ENCODE peak calls at places on chromosomes 1 and 21, in seven cellular contexts. E, U, W, T, X, K and D are unnamed samples.

GRCh38 chr1:206579747-206580437 is 32.4 kb downstream of the EIF2D start:
- DNase-seq in E (peak; percentile 69), U (no peak), W (peak; percentile 61), T (peak; percentile 31), X (peak; percentile 80), K (peak; percentile 45), D (peak; percentile 76)

GRCh38 chr1:876428-876827 is 47.3 kb upstream of the SAMD11 start:
- DNase-seq in E (no peak), U (no peak), W (no peak), T (no peak), X (no peak), K (no peak), D (no peak)

GRCh38 chr1:15758537-15758936 is at the start of gene FBLIM1:
- DNase-seq in E (no peak), U (peak; percentile 48), W (peak; percentile 55), T (peak; percentile 36), X (no peak), K (no peak), D (no peak)

GRCh38 chr1:35656148-35656862 is 15.0 kb upstream of the PSMB2 start:
- DNase-seq in E (no peak), U (no peak), W (peak; percentile 68), T (no peak), X (no peak), K (no peak), D (no peak)

GRCh38 chr1:209202826-209203439 is 380.6 kb upstream of the CAMK1G start:
- DNase-seq in E (no peak), U (no peak), W (peak; percentile 64), T (peak; percentile 71), X (no peak), K (peak; percentile 8), D (no peak)

GRCh38 chr1:224607220-224608148 is 8.6 kb upstream of the CNIH3 start:
- DNase-seq in E (no peak), U (no peak), W (no peak), T (no peak), X (no peak), K (no peak), D (no peak)

GRCh38 chr1:28111157-28111556 is 22.7 kb upstream of the EYA3 start:
- DNase-seq in E (no peak), U (no peak), W (no peak), T (no peak), X (no peak), K (no peak), D (no peak)

GRCh38 chr1:116868386-116868785 is 41.3 kb upstream of the PTGFRN start:
- DNase-seq in E (no peak), U (no peak), W (no peak), T (peak; percentile 61), X (no peak), K (no peak), D (no peak)

GRCh38 chr1:61253912-61254628 is 171.7 kb downstream of the NFIA start:
- DNase-seq in E (no peak), U (no peak), W (no peak), T (peak; percentile 34), X (no peak), K (no peak), D (no peak)

GRCh38 chr1:213751064-213751397 is 236.7 kb upstream of the PROX1 start:
- DNase-seq in E (no peak), U (no peak), W (no peak), T (no peak), X (no peak), K (no peak), D (no peak)

GRCh38 chr1:169576241-169576933 is 9.9 kb downstream of the F5 start:
- DNase-seq in E (no peak), U (no peak), W (no peak), T (no peak), X (no peak), K (no peak), D (no peak)

GRCh38 chr1:41158147-41158875 is 83.8 kb downstream of the SCMH1 start:
- DNase-seq in E (no peak), U (no peak), W (peak; percentile 14), T (no peak), X (no peak), K (no peak), D (no peak)

GRCh38 chr1:4119516-4120220 is 219.6 kb upstream of the C1orf174 start:
- DNase-seq in E (no peak), U (no peak), W (no peak), T (no peak), X (no peak), K (no peak), D (no peak)

GRCh38 chr1:30700528-30701265 is 22.7 kb downstream of the MATN1 start:
- DNase-seq in E (no peak), U (no peak), W (peak; percentile 92), T (peak; percentile 76), X (no peak), K (peak; percentile 21), D (no peak)

GRCh38 chr1:23798662-23799142 is 1.9 kb downstream of the GALE start:
- DNase-seq in E (no peak), U (no peak), W (no peak), T (no peak), X (no peak), K (no peak), D (no peak)

GRCh38 chr1:29912413-29912812 is 676.1 kb downstream of the PTPRU start:
- DNase-seq in E (no peak), U (no peak), W (peak; percentile 55), T (peak; percentile 51), X (no peak), K (no peak), D (no peak)

GRCh38 chr1:179303173-179303572 is 9.6 kb downstream of the SOAT1 start:
- DNase-seq in E (no peak), U (no peak), W (no peak), T (no peak), X (no peak), K (no peak), D (no peak)

GRCh38 chr1:160091666-160092223 is 6.7 kb downstream of the IGSF8 start:
- DNase-seq in E (no peak), U (no peak), W (no peak), T (no peak), X (no peak), K (no peak), D (no peak)

GRCh38 chr1:156922986-156923564 is 2.6 kb downstream of the LRRC71 start:
- DNase-seq in E (no peak), U (no peak), W (no peak), T (no peak), X (no peak), K (no peak), D (no peak)

GRCh38 chr1:57319165-57319564 is 104.7 kb downstream of the DAB1 start:
- DNase-seq in E (no peak), U (no peak), W (peak; percentile 65), T (peak; percentile 31), X (no peak), K (no peak), D (no peak)

GRCh38 chr1:162349635-162350330 is 26.9 kb downstream of the SPATA46 start:
- DNase-seq in E (no peak), U (no peak), W (peak; percentile 92), T (peak; percentile 88), X (no peak), K (no peak), D (no peak)

GRCh38 chr1:205484985-205485967 is 19.2 kb upstream of the CDK18 start:
- DNase-seq in E (peak; percentile 39), U (peak; percentile 89), W (peak; percentile 65), T (peak; percentile 79), X (peak; percentile 45), K (peak; percentile 54), D (peak; percentile 42)

GRCh38 chr1:198657550-198658064 is 18.8 kb downstream of the PTPRC start:
- DNase-seq in E (no peak), U (no peak), W (peak; percentile 99), T (peak; percentile 95), X (no peak), K (no peak), D (no peak)

GRCh38 chr1:217089239-217090014 is 366.2 kb upstream of the ESRRG start:
- DNase-seq in E (no peak), U (peak; percentile 47), W (peak; percentile 11), T (peak; percentile 64), X (no peak), K (peak; percentile 47), D (no peak)

GRCh38 chr21:37230632-37231246 is 36.4 kb downstream of the VPS26C start:
- DNase-seq in E (no peak), U (no peak), W (no peak), T (no peak), X (no peak), K (no peak), D (no peak)

GRCh38 chr1:174153085-174153824 is 6.1 kb upstream of the RABGAP1L start:
- DNase-seq in E (no peak), U (no peak), W (peak; percentile 25), T (no peak), X (no peak), K (no peak), D (no peak)

GRCh38 chr1:53698381-53698980 is 40.5 kb downstream of the GLIS1 start:
- DNase-seq in E (no peak), U (no peak), W (no peak), T (no peak), X (no peak), K (no peak), D (no peak)

GRCh38 chr1:200969726-200970521 is 53.6 kb downstream of the KIF21B start:
- DNase-seq in E (no peak), U (no peak), W (no peak), T (no peak), X (no peak), K (no peak), D (no peak)

GRCh38 chr1:59994302-59995198 is 68.0 kb upstream of the CYP2J2 start:
- DNase-seq in E (no peak), U (no peak), W (peak; percentile 95), T (peak; percentile 50), X (no peak), K (no peak), D (no peak)

GRCh38 chr1:100134872-100135271 is 1.9 kb downstream of the TRMT13 start:
- DNase-seq in E (no peak), U (no peak), W (peak; percentile 28), T (peak; percentile 17), X (no peak), K (no peak), D (no peak)